ENCODE peak calls at places on chromosomes 3 and 15, in eight cellular contexts. T is ovary, W is esophagus muscularis mucosa, U is suprapubic skin, A is SK-N-SH, B is stomach, F is HepG2, R is sigmoid colon. O is an unnamed sample.

GRCh38 chr3:56812749-56813655 is 11.3 kb upstream of the ARHGEF3 start:
- DNase-seq in T (no peak), W (no peak), R (no peak), A (no peak), F (no peak), U (no peak), B (no peak), O (no peak)

GRCh38 chr3:78035020-78035660 is 995.2 kb downstream of the ROBO2 start:
- DNase-seq in T (no peak), U (no peak), A (no peak), B (no peak), W (no peak), F (no peak), R (no peak), O (no peak)

GRCh38 chr3:141938011-141938350 is 61.5 kb downstream of the ATP1B3 start:
- DNase-seq in W (no peak), T (no peak), R (peak; percentile 46), U (no peak), A (no peak), F (no peak), B (no peak), O (no peak)

GRCh38 chr3:31193871-31194270 is 299.4 kb upstream of the GADL1 start:
- DNase-seq in B (no peak), R (no peak), A (no peak), U (no peak), W (no peak), T (no peak), F (no peak), O (no peak)

GRCh38 chr3:59235221-59236012 is 185.6 kb upstream of the CFAP20DC start:
- DNase-seq in T (no peak), A (no peak), R (no peak), F (no peak), B (no peak), U (no peak), W (no peak), O (no peak)

GRCh38 chr3:178602864-178603263 is 66.6 kb downstream of the KCNMB2 start:
- DNase-seq in U (no peak), W (no peak), R (no peak), B (no peak), T (no peak), F (no peak), A (no peak), O (no peak)

GRCh38 chr3:18556503-18556902 is 131.4 kb upstream of the SATB1 start:
- DNase-seq in T (no peak), F (no peak), R (no peak), B (no peak), W (no peak), U (no peak), A (no peak), O (no peak)

GRCh38 chr3:17967111-17967510 is 224.7 kb upstream of the TBC1D5 start:
- DNase-seq in T (no peak), R (no peak), A (no peak), F (no peak), W (no peak), B (no peak), U (no peak), O (no peak)

GRCh38 chr15:67174864-67175573 is 79.4 kb downstream of the AAGAB start:
- DNase-seq in U (no peak), W (no peak), T (peak; percentile 12), R (peak; percentile 58), F (no peak), B (peak; percentile 44), A (peak; percentile 58), O (no peak)

GRCh38 chr3:139106013-139106932 is 61.6 kb upstream of the PRR23C start:
- DNase-seq in R (no peak), U (peak; percentile 40), T (no peak), W (peak; percentile 87), A (no peak), F (peak; percentile 49), B (no peak), O (no peak)

GRCh38 chr3:188978772-188979171 is 193.0 kb upstream of the TPRG1 start:
- DNase-seq in T (peak; percentile 75), W (no peak), B (no peak), A (no peak), R (peak; percentile 83), U (no peak), F (peak; percentile 15), O (no peak)

GRCh38 chr3:70156808-70157207 is 155.6 kb downstream of the MDFIC2 start:
- DNase-seq in U (no peak), W (no peak), R (no peak), A (no peak), F (no peak), B (no peak), T (no peak), O (no peak)

GRCh38 chr15:69225355-69226027 is 65.1 kb downstream of the GLCE start:
- DNase-seq in W (no peak), B (no peak), A (peak; percentile 36), U (no peak), F (peak; percentile 49), R (no peak), T (no peak), O (no peak)

GRCh38 chr3:13157986-13158385 is 84.8 kb upstream of the IQSEC1 start:
- DNase-seq in B (no peak), R (peak; percentile 19), T (no peak), U (no peak), W (no peak), A (no peak), F (no peak), O (no peak)

GRCh38 chr3:128864351-128864811 is 15.0 kb upstream of the ACAD9 start:
- DNase-seq in B (no peak), A (no peak), T (no peak), U (no peak), W (no peak), F (no peak), R (no peak), O (no peak)

GRCh38 chr3:48502728-48503168 is 1.2 kb downstream of the SHISA5 start:
- DNase-seq in B (peak; percentile 66), U (no peak), W (no peak), A (peak; percentile 82), F (no peak), R (peak; percentile 76), T (peak; percentile 65), O (peak; percentile 23)

GRCh38 chr3:14148041-14148985 is 23.5 kb downstream of the TMEM43 start:
- DNase-seq in U (no peak), F (peak; percentile 16), A (peak; percentile 54), T (peak; percentile 33), W (no peak), R (no peak), B (no peak), O (no peak)

DNA sequence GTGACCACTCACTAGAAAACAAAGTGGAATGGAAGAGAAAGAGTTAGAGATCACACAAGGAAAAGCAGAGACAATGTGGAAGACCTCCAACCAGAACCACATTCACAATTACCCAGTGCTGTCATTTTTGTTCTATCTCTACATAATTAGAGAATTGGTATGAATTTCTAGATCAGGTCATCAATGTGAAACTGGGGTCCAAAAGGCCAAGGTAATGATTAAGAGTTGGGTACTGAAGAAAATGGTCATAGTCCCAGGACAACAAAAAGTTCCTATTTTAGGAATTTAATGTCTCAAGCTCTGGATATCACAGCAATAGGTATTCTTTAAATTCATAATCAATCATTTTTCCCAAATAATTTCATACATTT is 84.7 kb upstream of the PPIB start:
- DNase-seq in U (no peak), F (peak; percentile 35), A (no peak), R (no peak), T (no peak), W (no peak), B (no peak), O (no peak)
- TF ChIP-seq EP300 in U (no peak), F (no peak), A (no peak), R (no peak), T (no peak), W (no peak), B (no peak), O (no peak)

GRCh38 chr3:34008191-34008590 is 209.8 kb downstream of the PDCD6IP start:
- DNase-seq in T (no peak), R (no peak), W (peak; percentile 78), A (no peak), B (no peak), U (no peak), F (no peak), O (no peak)
- H3K4me1 ChIP-seq in T (no peaks in the 10 kb centered on the region), R (no peaks in the 10 kb centered on the region), W (peaks cover 20% of the 10 kb centered on the region), A (no peaks in the 10 kb centered on the region), B (no peaks in the 10 kb centered on the region), U (no peaks in the 10 kb centered on the region), F (peaks cover 79% of the 10 kb centered on the region), O (peaks cover 6% of the 10 kb centered on the region)

GRCh38 chr3:184460276-184460675 is 80.4 kb downstream of the CHRD start:
- DNase-seq in B (no peak), R (no peak), A (no peak), F (no peak), W (peak; percentile 70), U (peak; percentile 34), T (no peak), O (no peak)
- TF ChIP-seq EP300 in B (no peak), R (no peak), A (no peak), F (no peak), W (no peak), U (no peak), T (no peak), O (no peak)

DNA sequence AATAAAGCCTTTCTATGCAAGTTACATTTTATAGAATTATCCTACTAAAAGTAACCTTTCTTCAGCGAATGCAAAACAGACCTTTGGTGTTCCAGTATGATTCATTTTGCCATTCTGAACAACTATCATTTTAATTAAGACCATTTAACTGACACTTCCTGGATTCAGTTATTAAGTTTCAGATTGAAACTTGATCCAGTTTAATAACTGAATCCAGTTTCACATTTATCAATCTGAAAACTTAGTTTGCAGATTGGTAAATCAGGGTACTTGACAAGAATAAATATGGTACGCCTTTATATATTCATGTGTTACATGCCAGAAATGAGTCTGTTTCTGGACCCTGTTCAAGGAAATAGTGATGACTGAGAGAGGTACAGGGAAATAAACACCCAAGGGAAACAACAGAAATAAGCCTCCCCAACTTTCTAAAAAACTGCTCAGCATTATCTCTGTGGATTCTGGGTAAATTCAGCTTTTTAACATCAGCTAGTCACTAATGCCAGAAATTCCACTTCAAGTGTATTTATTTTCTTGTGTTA is 23.3 kb upstream of the NFKBIZ start:
- DNase-seq in W (no peak), B (no peak), A (no peak), R (no peak), T (no peak), U (no peak), F (no peak), O (no peak)
- H3K4me1 ChIP-seq in W (peaks cover 36% of the 10 kb centered on the region), B (peaks cover 40% of the 10 kb centered on the region), A (peaks cover 6% of the 10 kb centered on the region), R (peaks cover 36% of the 10 kb centered on the region), T (peaks cover 5% of the 10 kb centered on the region), U (peaks cover 41% of the 10 kb centered on the region), F (peaks cover 29% of the 10 kb centered on the region), O (peaks cover 32% of the 10 kb centered on the region)

O was measured in transverse colon.